ENCODE peak calls at places on chromosomes 16 and 17, in eight cellular contexts. V, C, R, Q, B, S, X and O are unnamed samples.

GRCh38 chr16:58049697-58050185 is 24.2 kb downstream of the MMP15 start:
- ATAC-seq in V (no peak), C (no peak), R (no peak), Q (no peak), B (no peak), S (peak; percentile 34), X (no peak), O (no peak)

GRCh38 chr17:75810216-75810615 is 25.6 kb downstream of the UNK start:
- ATAC-seq in V (no peak), C (no peak), R (no peak), Q (no peak), B (no peak), S (no peak), X (no peak), O (no peak)

GRCh38 chr16:27377666-27378485 is 24.1 kb upstream of the IL21R start:
- ATAC-seq in V (peak; percentile 71), C (peak; percentile 38), R (peak; percentile 80), Q (peak; percentile 17), B (peak; percentile 72), S (no peak), X (no peak), O (no peak)

GRCh38 chr17:64387545-64388171 is 3.0 kb downstream of the PECAM1 start:
- ATAC-seq in V (no peak), C (no peak), R (no peak), Q (no peak), B (no peak), S (no peak), X (no peak), O (no peak)

GRCh38 chr16:77736879-77737278 is 14.6 kb downstream of the NUDT7 start:
- ATAC-seq in V (no peak), C (peak; percentile 87), R (no peak), Q (peak; percentile 60), B (peak; percentile 95), S (no peak), X (no peak), O (no peak)

GRCh38 chr16:58044266-58045019 is 18.9 kb downstream of the MMP15 start:
- ATAC-seq in V (no peak), C (no peak), R (no peak), Q (no peak), B (no peak), S (no peak), X (no peak), O (no peak)

GRCh38 chr17:49834118-49834743 is 13.6 kb downstream of the TAC4 start:
- ATAC-seq in V (no peak), C (no peak), R (no peak), Q (no peak), B (no peak), S (no peak), X (no peak), O (no peak)

GRCh38 chr16:30184430-30185140 is 1.2 kb downstream of the CORO1A start:
- ATAC-seq in V (peak; percentile 6), C (peak; percentile 0), R (peak; percentile 24), Q (no peak), B (peak; percentile 5), S (no peak), X (peak; percentile 0), O (no peak)

GRCh38 chr17:14268264-14268663 is 31.6 kb upstream of the CDRT15 start:
- ATAC-seq in V (no peak), C (no peak), R (no peak), Q (no peak), B (peak; percentile 31), S (no peak), X (no peak), O (no peak)

GRCh38 chr17:32586666-32587065 is 99.9 kb downstream of the CDK5R1 start:
- ATAC-seq in V (no peak), C (no peak), R (no peak), Q (no peak), B (no peak), S (no peak), X (no peak), O (no peak)

GRCh38 chr16:62732101-62732500 is 695.9 kb upstream of the CDH8 start:
- ATAC-seq in V (no peak), C (no peak), R (no peak), Q (no peak), B (no peak), S (no peak), X (no peak), O (no peak)

GRCh38 chr16:31868701-31869167 is 4.9 kb upstream of the ZNF267 start:
- ATAC-seq in V (peak; percentile 20), C (peak; percentile 66), R (peak; percentile 40), Q (peak; percentile 68), B (peak; percentile 39), S (peak; percentile 77), X (peak; percentile 71), O (peak; percentile 64)

GRCh38 chr16:75572859-75573542 is 6.8 kb downstream of the GABARAPL2 start:
- ATAC-seq in V (no peak), C (no peak), R (no peak), Q (no peak), B (no peak), S (no peak), X (no peak), O (no peak)

GRCh38 chr17:50388728-50389127 is 8.6 kb downstream of the LRRC59 start:
- ATAC-seq in V (no peak), C (no peak), R (no peak), Q (no peak), B (no peak), S (no peak), X (no peak), O (no peak)

GRCh38 chr16:8686031-8686621 is 11.7 kb downstream of the ABAT start:
- ATAC-seq in V (no peak), C (no peak), R (no peak), Q (no peak), B (no peak), S (no peak), X (no peak), O (no peak)

GRCh38 chr16:56477096-56477878 is 25.9 kb downstream of the OGFOD1 start:
- ATAC-seq in V (no peak), C (peak; percentile 88), R (no peak), Q (peak; percentile 79), B (no peak), S (peak; percentile 78), X (peak; percentile 64), O (no peak)

GRCh38 chr17:2487306-2487705 is 24.4 kb downstream of the METTL16 start:
- ATAC-seq in V (no peak), C (no peak), R (no peak), Q (no peak), B (no peak), S (no peak), X (no peak), O (no peak)

GRCh38 chr16:22217890-22218730 is 12.0 kb downstream of the EEF2K start:
- ATAC-seq in V (peak; percentile 73), C (peak; percentile 93), R (peak; percentile 45), Q (peak; percentile 64), B (peak; percentile 41), S (no peak), X (peak; percentile 14), O (peak; percentile 40)

GRCh38 chr16:74302341-74302740 is 5.7 kb downstream of the PSMD7 start:
- ATAC-seq in V (no peak), C (no peak), R (no peak), Q (no peak), B (no peak), S (no peak), X (no peak), O (no peak)

GRCh38 chr17:29358421-29358820 is 31.7 kb upstream of the TAOK1 start:
- ATAC-seq in V (no peak), C (no peak), R (no peak), Q (peak; percentile 63), B (no peak), S (no peak), X (no peak), O (no peak)

GRCh38 chr17:42041619-42042018 is 8.8 kb downstream of the C17orf113 start:
- ATAC-seq in V (no peak), C (no peak), R (no peak), Q (no peak), B (no peak), S (no peak), X (no peak), O (no peak)

GRCh38 chr16:66539628-66540469 is 10.1 kb downstream of the TK2 start:
- ATAC-seq in V (no peak), C (no peak), R (no peak), Q (no peak), B (peak; percentile 78), S (no peak), X (no peak), O (no peak)

GRCh38 chr17:46819906-46820351 is 1.4 kb upstream of the WNT3 start:
- ATAC-seq in V (no peak), C (no peak), R (no peak), Q (no peak), B (no peak), S (no peak), X (no peak), O (no peak)

GRCh38 chr17:37640016-37640415 is 3.2 kb downstream of the DDX52 start:
- ATAC-seq in V (no peak), C (no peak), R (no peak), Q (no peak), B (no peak), S (no peak), X (no peak), O (no peak)

GRCh38 chr17:7250655-7251329 is 742 bp downstream of the CTDNEP1 start:
- ATAC-seq in V (no peak), C (no peak), R (no peak), Q (no peak), B (no peak), S (no peak), X (no peak), O (no peak)

GRCh38 chr16:31365131-31365865 is 10.3 kb downstream of the ITGAX start:
- ATAC-seq in V (peak; percentile 77), C (peak; percentile 71), R (peak; percentile 29), Q (peak; percentile 63), B (peak; percentile 95), S (no peak), X (no peak), O (no peak)

GRCh38 chr16:79542196-79542859 is 58.2 kb downstream of the MAF start:
- ATAC-seq in V (no peak), C (no peak), R (no peak), Q (no peak), B (no peak), S (peak; percentile 74), X (peak; percentile 62), O (peak; percentile 83)

GRCh38 chr17:45739786-45740185 is 44.3 kb upstream of the CRHR1 start:
- ATAC-seq in V (no peak), C (no peak), R (no peak), Q (no peak), B (no peak), S (peak; percentile 92), X (peak; percentile 92), O (no peak)

GRCh38 chr17:40791808-40792436 is 7.8 kb downstream of the KRT28 start:
- ATAC-seq in V (no peak), C (no peak), R (no peak), Q (no peak), B (no peak), S (peak; percentile 65), X (peak; percentile 45), O (no peak)